ENCODE peak calls at places on chromosome 19, in eight cellular contexts. One of them, this sample, is unnamed.

GRCh38 chr19:51688665-51689571 is 4.2 kb upstream of the SPACA6 start:
- DNase-seq in dorsolateral prefrontal cortex: peak
- DNase-seq in OCI-LY7: no peak
- DNase-seq in lower lobe of right lung: peak
- DNase-seq in Peyer's patch: peak
- DNase-seq in tibial nerve: peak
- DNase-seq in foreskin fibroblast: peak
- DNase-seq in fibroblast of lung: peak
- DNase-seq in this sample: peak

GRCh38 chr19:17910776-17911360 is 21.9 kb upstream of the CCDC124 start:
- DNase-seq in Peyer's patch: no peak
- DNase-seq in foreskin fibroblast: no peak
- DNase-seq in fibroblast of lung: no peak
- DNase-seq in lower lobe of right lung: no peak
- DNase-seq in tibial nerve: no peak
- DNase-seq in dorsolateral prefrontal cortex: no peak
- DNase-seq in OCI-LY7: no peak
- DNase-seq in this sample: no peak

GRCh38 chr19:55255618-55256423 is 3.0 kb downstream of the PPP6R1 start:
- DNase-seq in dorsolateral prefrontal cortex: no peak
- DNase-seq in lower lobe of right lung: no peak
- DNase-seq in tibial nerve: no peak
- DNase-seq in fibroblast of lung: peak
- DNase-seq in OCI-LY7: peak
- DNase-seq in foreskin fibroblast: no peak
- DNase-seq in Peyer's patch: peak
- DNase-seq in this sample: no peak

GRCh38 chr19:15812059-15812722 is 3.3 kb downstream of the OR10H1 start:
- DNase-seq in fibroblast of lung: no peak
- DNase-seq in Peyer's patch: no peak
- DNase-seq in lower lobe of right lung: no peak
- DNase-seq in OCI-LY7: no peak
- DNase-seq in tibial nerve: no peak
- DNase-seq in foreskin fibroblast: no peak
- DNase-seq in dorsolateral prefrontal cortex: no peak
- DNase-seq in this sample: no peak

GRCh38 chr19:18663940-18664530 is 19.4 kb upstream of the CRTC1 start:
- DNase-seq in OCI-LY7: no peak
- DNase-seq in fibroblast of lung: no peak
- DNase-seq in tibial nerve: no peak
- DNase-seq in foreskin fibroblast: no peak
- DNase-seq in dorsolateral prefrontal cortex: no peak
- DNase-seq in lower lobe of right lung: no peak
- DNase-seq in Peyer's patch: no peak
- DNase-seq in this sample: no peak

GRCh38 chr19:8204961-8205360 is 4.2 kb upstream of the CERS4 start:
- DNase-seq in dorsolateral prefrontal cortex: no peak
- DNase-seq in OCI-LY7: no peak
- DNase-seq in lower lobe of right lung: peak
- DNase-seq in foreskin fibroblast: no peak
- DNase-seq in tibial nerve: no peak
- DNase-seq in Peyer's patch: no peak
- DNase-seq in fibroblast of lung: no peak
- DNase-seq in this sample: no peak

GRCh38 chr19:3080281-3080680 is 13.9 kb upstream of the GNA11 start:
- DNase-seq in lower lobe of right lung: no peak
- DNase-seq in tibial nerve: no peak
- DNase-seq in dorsolateral prefrontal cortex: no peak
- DNase-seq in fibroblast of lung: peak
- DNase-seq in Peyer's patch: no peak
- DNase-seq in foreskin fibroblast: peak
- DNase-seq in OCI-LY7: no peak
- DNase-seq in this sample: no peak

GRCh38 chr19:50489461-50490011 is 12.9 kb upstream of the GARIN5A start:
- DNase-seq in tibial nerve: no peak
- DNase-seq in Peyer's patch: no peak
- DNase-seq in foreskin fibroblast: no peak
- DNase-seq in lower lobe of right lung: peak
- DNase-seq in fibroblast of lung: no peak
- DNase-seq in OCI-LY7: no peak
- DNase-seq in dorsolateral prefrontal cortex: no peak
- DNase-seq in this sample: no peak

GRCh38 chr19:19752760-19753403 is 20.0 kb upstream of the ZNF14 start:
- DNase-seq in Peyer's patch: no peak
- DNase-seq in OCI-LY7: no peak
- DNase-seq in fibroblast of lung: no peak
- DNase-seq in tibial nerve: no peak
- DNase-seq in dorsolateral prefrontal cortex: no peak
- DNase-seq in foreskin fibroblast: no peak
- DNase-seq in lower lobe of right lung: no peak
- DNase-seq in this sample: no peak

GRCh38 chr19:3857449-3858003 is 11.3 kb downstream of the ZFR2 start:
- DNase-seq in foreskin fibroblast: no peak
- DNase-seq in OCI-LY7: peak
- DNase-seq in fibroblast of lung: no peak
- DNase-seq in dorsolateral prefrontal cortex: no peak
- DNase-seq in tibial nerve: no peak
- DNase-seq in Peyer's patch: no peak
- DNase-seq in lower lobe of right lung: no peak
- DNase-seq in this sample: no peak

GRCh38 chr19:13732337-13732736 is 32.0 kb upstream of the MRI1 start:
- DNase-seq in Peyer's patch: no peak
- DNase-seq in lower lobe of right lung: no peak
- DNase-seq in foreskin fibroblast: no peak
- DNase-seq in dorsolateral prefrontal cortex: no peak
- DNase-seq in OCI-LY7: no peak
- DNase-seq in tibial nerve: no peak
- DNase-seq in fibroblast of lung: no peak
- DNase-seq in this sample: no peak

GRCh38 chr19:3053218-3053621 is 9.1 kb downstream of the TLE5 start:
- DNase-seq in fibroblast of lung: no peak
- DNase-seq in dorsolateral prefrontal cortex: no peak
- DNase-seq in OCI-LY7: no peak
- DNase-seq in foreskin fibroblast: no peak
- DNase-seq in lower lobe of right lung: peak
- DNase-seq in Peyer's patch: no peak
- DNase-seq in tibial nerve: no peak
- DNase-seq in this sample: no peak

GRCh38 chr19:15300533-15301194 is 31.7 kb downstream of the BRD4 start:
- DNase-seq in foreskin fibroblast: peak
- DNase-seq in dorsolateral prefrontal cortex: no peak
- DNase-seq in tibial nerve: no peak
- DNase-seq in Peyer's patch: no peak
- DNase-seq in fibroblast of lung: peak
- DNase-seq in OCI-LY7: peak
- DNase-seq in lower lobe of right lung: no peak
- DNase-seq in this sample: no peak

GRCh38 chr19:19259741-19260140 is 13.4 kb downstream of the TM6SF2 start:
- DNase-seq in lower lobe of right lung: no peak
- DNase-seq in fibroblast of lung: peak
- DNase-seq in OCI-LY7: peak
- DNase-seq in foreskin fibroblast: no peak
- DNase-seq in Peyer's patch: no peak
- DNase-seq in tibial nerve: no peak
- DNase-seq in dorsolateral prefrontal cortex: no peak
- DNase-seq in this sample: no peak

GRCh38 chr19:46783670-46784069 is 4.7 kb downstream of the SLC1A5 start:
- DNase-seq in lower lobe of right lung: no peak
- DNase-seq in foreskin fibroblast: no peak
- DNase-seq in OCI-LY7: no peak
- DNase-seq in Peyer's patch: no peak
- DNase-seq in fibroblast of lung: no peak
- DNase-seq in tibial nerve: no peak
- DNase-seq in dorsolateral prefrontal cortex: no peak
- DNase-seq in this sample: no peak
- H3K4me3 ChIP-seq in lower lobe of right lung: peak
- H3K4me3 ChIP-seq in foreskin fibroblast: no peak
- H3K4me3 ChIP-seq in OCI-LY7: peak
- H3K4me3 ChIP-seq in Peyer's patch: no peak
- H3K4me3 ChIP-seq in fibroblast of lung: no peak
- H3K4me3 ChIP-seq in tibial nerve: no peak
- H3K4me3 ChIP-seq in dorsolateral prefrontal cortex: no peak
- H3K4me3 ChIP-seq in this sample: peak

GRCh38 chr19:39943586-39943985 is 9.2 kb upstream of the FCGBP start:
- DNase-seq in OCI-LY7: no peak
- DNase-seq in Peyer's patch: no peak
- DNase-seq in tibial nerve: no peak
- DNase-seq in lower lobe of right lung: no peak
- DNase-seq in foreskin fibroblast: no peak
- DNase-seq in dorsolateral prefrontal cortex: no peak
- DNase-seq in fibroblast of lung: no peak
- DNase-seq in this sample: no peak
- H3K4me3 ChIP-seq in OCI-LY7: no peak
- H3K4me3 ChIP-seq in Peyer's patch: peak
- H3K4me3 ChIP-seq in tibial nerve: no peak
- H3K4me3 ChIP-seq in lower lobe of right lung: no peak
- H3K4me3 ChIP-seq in foreskin fibroblast: no peak
- H3K4me3 ChIP-seq in dorsolateral prefrontal cortex: no peak
- H3K4me3 ChIP-seq in fibroblast of lung: no peak
- H3K4me3 ChIP-seq in this sample: no peak

GRCh38 chr19:34365463-34366401 is 736 bp downstream of the GPI start:
- DNase-seq in fibroblast of lung: peak
- DNase-seq in OCI-LY7: peak
- DNase-seq in foreskin fibroblast: peak
- DNase-seq in tibial nerve: no peak
- DNase-seq in lower lobe of right lung: peak
- DNase-seq in dorsolateral prefrontal cortex: peak
- DNase-seq in Peyer's patch: no peak
- DNase-seq in this sample: no peak

GRCh38 chr19:34366670-34367423 is 1.9 kb downstream of the GPI start:
- DNase-seq in dorsolateral prefrontal cortex: no peak
- DNase-seq in lower lobe of right lung: no peak
- DNase-seq in Peyer's patch: no peak
- DNase-seq in tibial nerve: no peak
- DNase-seq in OCI-LY7: no peak
- DNase-seq in fibroblast of lung: peak
- DNase-seq in foreskin fibroblast: peak
- DNase-seq in this sample: peak

GRCh38 chr19:34364830-34365462 is at the start of gene GPI:
- DNase-seq in OCI-LY7: peak
- DNase-seq in dorsolateral prefrontal cortex: peak
- DNase-seq in lower lobe of right lung: peak
- DNase-seq in foreskin fibroblast: peak
- DNase-seq in Peyer's patch: peak
- DNase-seq in tibial nerve: peak
- DNase-seq in fibroblast of lung: peak
- DNase-seq in this sample: no peak

GRCh38 chr19:34368338-34368737 is 3.3 kb downstream of the GPI start:
- DNase-seq in OCI-LY7: no peak
- DNase-seq in foreskin fibroblast: no peak
- DNase-seq in tibial nerve: no peak
- DNase-seq in dorsolateral prefrontal cortex: no peak
- DNase-seq in lower lobe of right lung: no peak
- DNase-seq in Peyer's patch: no peak
- DNase-seq in fibroblast of lung: no peak
- DNase-seq in this sample: no peak

GRCh38 chr19:34367424-34367957 is 2.5 kb downstream of the GPI start:
- DNase-seq in fibroblast of lung: no peak
- DNase-seq in Peyer's patch: no peak
- DNase-seq in OCI-LY7: no peak
- DNase-seq in foreskin fibroblast: no peak
- DNase-seq in tibial nerve: no peak
- DNase-seq in lower lobe of right lung: no peak
- DNase-seq in dorsolateral prefrontal cortex: no peak
- DNase-seq in this sample: no peak
- H3K4me3 ChIP-seq in fibroblast of lung: no peak
- H3K4me3 ChIP-seq in Peyer's patch: no peak
- H3K4me3 ChIP-seq in OCI-LY7: no peak
- H3K4me3 ChIP-seq in foreskin fibroblast: no peak
- H3K4me3 ChIP-seq in tibial nerve: no peak
- H3K4me3 ChIP-seq in lower lobe of right lung: no peak
- H3K4me3 ChIP-seq in dorsolateral prefrontal cortex: no peak
- H3K4me3 ChIP-seq in this sample: no peak

GRCh38 chr19:39082745-39083598 is 1.2 kb upstream of the ACP7 start:
- DNase-seq in fibroblast of lung: no peak
- DNase-seq in dorsolateral prefrontal cortex: peak
- DNase-seq in Peyer's patch: no peak
- DNase-seq in OCI-LY7: no peak
- DNase-seq in lower lobe of right lung: no peak
- DNase-seq in tibial nerve: no peak
- DNase-seq in foreskin fibroblast: no peak
- DNase-seq in this sample: no peak

GRCh38 chr19:39085392-39085791 is 1.2 kb downstream of the ACP7 start:
- DNase-seq in Peyer's patch: no peak
- DNase-seq in tibial nerve: no peak
- DNase-seq in foreskin fibroblast: no peak
- DNase-seq in lower lobe of right lung: no peak
- DNase-seq in OCI-LY7: no peak
- DNase-seq in fibroblast of lung: no peak
- DNase-seq in dorsolateral prefrontal cortex: no peak
- DNase-seq in this sample: no peak

GRCh38 chr19:39084732-39085080 is 538 bp downstream of the ACP7 start:
- DNase-seq in foreskin fibroblast: no peak
- DNase-seq in fibroblast of lung: no peak
- DNase-seq in lower lobe of right lung: no peak
- DNase-seq in dorsolateral prefrontal cortex: no peak
- DNase-seq in tibial nerve: no peak
- DNase-seq in Peyer's patch: no peak
- DNase-seq in OCI-LY7: no peak
- DNase-seq in this sample: no peak

GRCh38 chr19:39083599-39083982 is 577 bp upstream of the ACP7 start:
- DNase-seq in dorsolateral prefrontal cortex: peak
- DNase-seq in OCI-LY7: no peak
- DNase-seq in fibroblast of lung: no peak
- DNase-seq in Peyer's patch: no peak
- DNase-seq in tibial nerve: no peak
- DNase-seq in lower lobe of right lung: no peak
- DNase-seq in foreskin fibroblast: no peak
- DNase-seq in this sample: no peak

DNA sequence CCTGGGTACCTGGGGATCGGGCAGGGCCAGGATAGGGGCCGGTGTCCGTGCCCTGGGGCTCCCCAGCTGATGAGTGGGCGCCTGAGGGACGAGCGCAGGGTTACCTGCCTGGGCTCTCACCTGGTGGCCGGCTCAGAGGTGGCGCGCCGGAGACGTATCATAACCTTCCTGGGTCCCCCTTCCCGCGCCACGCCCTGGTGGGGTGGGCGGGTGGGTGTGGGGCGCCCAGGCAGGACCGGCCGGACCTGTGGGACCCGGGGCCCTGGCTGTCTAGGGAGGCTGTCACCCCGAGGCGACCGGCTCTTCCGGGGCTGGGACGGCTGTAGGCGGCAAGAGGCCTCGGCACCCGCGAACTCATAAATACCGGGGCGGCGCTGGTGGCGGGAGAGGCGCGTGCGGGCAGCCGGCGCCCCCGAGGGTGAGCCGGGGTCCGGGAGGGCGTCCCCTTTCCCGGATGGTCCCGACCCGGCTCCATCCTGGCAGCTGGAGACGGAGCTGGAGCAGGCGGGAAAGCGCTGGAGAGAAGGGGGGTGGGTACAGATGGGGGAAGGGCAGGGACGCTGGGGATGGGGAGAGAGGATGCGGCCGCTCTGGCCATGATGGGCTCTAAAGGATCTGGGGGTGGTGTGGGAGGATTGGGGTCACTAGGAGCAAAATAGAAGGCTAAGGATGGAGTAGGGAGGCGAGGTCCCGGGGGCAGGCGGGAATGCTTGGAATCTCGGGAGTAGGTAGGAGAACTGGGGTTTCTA is at the start of gene ACP7:
- DNase-seq in dorsolateral prefrontal cortex: peak
- DNase-seq in lower lobe of right lung: no peak
- DNase-seq in Peyer's patch: no peak
- DNase-seq in tibial nerve: no peak
- DNase-seq in fibroblast of lung: no peak
- DNase-seq in foreskin fibroblast: no peak
- DNase-seq in OCI-LY7: no peak
- DNase-seq in this sample: no peak
- H3K4me3 ChIP-seq in dorsolateral prefrontal cortex: peak
- H3K4me3 ChIP-seq in lower lobe of right lung: peak
- H3K4me3 ChIP-seq in Peyer's patch: peak
- H3K4me3 ChIP-seq in tibial nerve: peak
- H3K4me3 ChIP-seq in fibroblast of lung: peak
- H3K4me3 ChIP-seq in foreskin fibroblast: peak
- H3K4me3 ChIP-seq in OCI-LY7: no peak
- H3K4me3 ChIP-seq in this sample: peak

This sample was measured in skeletal muscle cell.